ENCODE peak calls at places on chromosomes 2 and 18, in nine cellular contexts. One of them, this sample, is unnamed.

GRCh38 chr18:3062798-3063563 is 50.0 kb upstream of the LPIN2 start:
- DNase-seq in ovary: peak
- DNase-seq in cardiac muscle cell: peak
- DNase-seq in GM12864: peak
- DNase-seq in cardiac fibroblast: peak
- DNase-seq in HL-60: peak
- DNase-seq in K562: peak
- DNase-seq in mucosa of descending colon: peak
- DNase-seq in NB4: peak
- DNase-seq in this sample: peak

GRCh38 chr2:176328149-176328548 is 58.9 kb downstream of the MTX2 start:
- DNase-seq in cardiac fibroblast: no peak
- DNase-seq in mucosa of descending colon: no peak
- DNase-seq in HL-60: no peak
- DNase-seq in ovary: no peak
- DNase-seq in cardiac muscle cell: no peak
- DNase-seq in K562: no peak
- DNase-seq in GM12864: no peak
- DNase-seq in NB4: no peak
- DNase-seq in this sample: no peak

GRCh38 chr2:237696471-237696870 is 69.1 kb downstream of the LRRFIP1 start:
- DNase-seq in cardiac muscle cell: no peak
- DNase-seq in GM12864: no peak
- DNase-seq in mucosa of descending colon: no peak
- DNase-seq in K562: no peak
- DNase-seq in NB4: no peak
- DNase-seq in ovary: no peak
- DNase-seq in HL-60: no peak
- DNase-seq in cardiac fibroblast: no peak
- DNase-seq in this sample: no peak

GRCh38 chr18:77138270-77138669 is 5.7 kb upstream of the MBP start:
- DNase-seq in mucosa of descending colon: no peak
- DNase-seq in ovary: peak
- DNase-seq in cardiac fibroblast: peak
- DNase-seq in K562: no peak
- DNase-seq in HL-60: no peak
- DNase-seq in cardiac muscle cell: no peak
- DNase-seq in NB4: no peak
- DNase-seq in GM12864: no peak
- DNase-seq in this sample: peak

GRCh38 chr18:8359076-8359475 is 250.2 kb upstream of the RAB12 start:
- DNase-seq in ovary: no peak
- DNase-seq in NB4: no peak
- DNase-seq in cardiac muscle cell: no peak
- DNase-seq in cardiac fibroblast: no peak
- DNase-seq in GM12864: no peak
- DNase-seq in HL-60: no peak
- DNase-seq in mucosa of descending colon: no peak
- DNase-seq in K562: no peak
- DNase-seq in this sample: no peak

GRCh38 chr18:12066910-12067511 is 26.6 kb upstream of the ANKRD62 start:
- DNase-seq in ovary: no peak
- DNase-seq in HL-60: no peak
- DNase-seq in cardiac fibroblast: no peak
- DNase-seq in NB4: no peak
- DNase-seq in K562: no peak
- DNase-seq in cardiac muscle cell: no peak
- DNase-seq in GM12864: no peak
- DNase-seq in mucosa of descending colon: no peak
- DNase-seq in this sample: no peak

GRCh38 chr18:27921392-27921791 is 255.5 kb downstream of the CDH2 start:
- DNase-seq in cardiac muscle cell: no peak
- DNase-seq in GM12864: no peak
- DNase-seq in HL-60: no peak
- DNase-seq in cardiac fibroblast: no peak
- DNase-seq in mucosa of descending colon: no peak
- DNase-seq in ovary: no peak
- DNase-seq in NB4: no peak
- DNase-seq in K562: no peak
- DNase-seq in this sample: no peak

GRCh38 chr2:9650119-9650821 is 19.5 kb upstream of the YWHAQ start:
- DNase-seq in mucosa of descending colon: no peak
- DNase-seq in HL-60: no peak
- DNase-seq in ovary: no peak
- DNase-seq in cardiac fibroblast: no peak
- DNase-seq in NB4: no peak
- DNase-seq in GM12864: no peak
- DNase-seq in K562: no peak
- DNase-seq in cardiac muscle cell: no peak
- DNase-seq in this sample: no peak

GRCh38 chr2:158740591-158740990 is 54.5 kb upstream of the DAPL1 start:
- DNase-seq in mucosa of descending colon: no peak
- DNase-seq in cardiac muscle cell: no peak
- DNase-seq in cardiac fibroblast: peak
- DNase-seq in GM12864: no peak
- DNase-seq in K562: no peak
- DNase-seq in HL-60: no peak
- DNase-seq in ovary: no peak
- DNase-seq in NB4: no peak
- DNase-seq in this sample: peak

GRCh38 chr2:232457121-232458011 is 1.4 kb downstream of the ALPI start:
- DNase-seq in cardiac fibroblast: no peak
- DNase-seq in GM12864: no peak
- DNase-seq in cardiac muscle cell: no peak
- DNase-seq in mucosa of descending colon: peak
- DNase-seq in ovary: no peak
- DNase-seq in K562: no peak
- DNase-seq in HL-60: no peak
- DNase-seq in NB4: no peak
- DNase-seq in this sample: no peak

GRCh38 chr2:239934571-239935171 is 90.5 kb downstream of the NDUFA10 start:
- DNase-seq in cardiac fibroblast: peak
- DNase-seq in cardiac muscle cell: no peak
- DNase-seq in K562: peak
- DNase-seq in GM12864: no peak
- DNase-seq in HL-60: peak
- DNase-seq in mucosa of descending colon: peak
- DNase-seq in ovary: no peak
- DNase-seq in NB4: peak
- DNase-seq in this sample: peak

GRCh38 chr2:217451634-217452033 is 551.2 kb downstream of the TNS1 start:
- DNase-seq in mucosa of descending colon: no peak
- DNase-seq in HL-60: no peak
- DNase-seq in cardiac fibroblast: peak
- DNase-seq in K562: no peak
- DNase-seq in cardiac muscle cell: no peak
- DNase-seq in ovary: peak
- DNase-seq in GM12864: no peak
- DNase-seq in NB4: no peak
- DNase-seq in this sample: peak

GRCh38 chr18:240175-240574 is 27.7 kb downstream of the THOC1 start:
- DNase-seq in K562: no peak
- DNase-seq in GM12864: no peak
- DNase-seq in mucosa of descending colon: no peak
- DNase-seq in cardiac fibroblast: peak
- DNase-seq in NB4: no peak
- DNase-seq in HL-60: no peak
- DNase-seq in ovary: no peak
- DNase-seq in cardiac muscle cell: peak
- DNase-seq in this sample: no peak

GRCh38 chr18:42564761-42565160 is 550.7 kb downstream of the RIT2 start:
- DNase-seq in HL-60: no peak
- DNase-seq in NB4: no peak
- DNase-seq in ovary: no peak
- DNase-seq in cardiac fibroblast: no peak
- DNase-seq in mucosa of descending colon: no peak
- DNase-seq in GM12864: no peak
- DNase-seq in K562: no peak
- DNase-seq in cardiac muscle cell: no peak
- DNase-seq in this sample: no peak

GRCh38 chr18:42563995-42564394 is 551.5 kb downstream of the RIT2 start:
- DNase-seq in mucosa of descending colon: no peak
- DNase-seq in NB4: no peak
- DNase-seq in cardiac muscle cell: no peak
- DNase-seq in cardiac fibroblast: no peak
- DNase-seq in K562: no peak
- DNase-seq in ovary: no peak
- DNase-seq in HL-60: no peak
- DNase-seq in GM12864: no peak
- DNase-seq in this sample: no peak

GRCh38 chr18:42561521-42561920 is 554.0 kb downstream of the RIT2 start:
- DNase-seq in cardiac fibroblast: no peak
- DNase-seq in mucosa of descending colon: no peak
- DNase-seq in ovary: no peak
- DNase-seq in GM12864: no peak
- DNase-seq in HL-60: no peak
- DNase-seq in cardiac muscle cell: no peak
- DNase-seq in NB4: no peak
- DNase-seq in K562: no peak
- DNase-seq in this sample: no peak

GRCh38 chr18:42559292-42559691 is 556.2 kb downstream of the RIT2 start:
- DNase-seq in cardiac muscle cell: peak
- DNase-seq in HL-60: no peak
- DNase-seq in K562: no peak
- DNase-seq in ovary: no peak
- DNase-seq in cardiac fibroblast: no peak
- DNase-seq in GM12864: no peak
- DNase-seq in NB4: no peak
- DNase-seq in mucosa of descending colon: no peak
- DNase-seq in this sample: no peak
- TF ChIP-seq CTCF in cardiac muscle cell: no peak
- TF ChIP-seq CTCF in HL-60: no peak
- TF ChIP-seq CTCF in K562: no peak
- TF ChIP-seq CTCF in ovary: no peak
- TF ChIP-seq CTCF in cardiac fibroblast: no peak
- TF ChIP-seq CTCF in GM12864: no peak
- TF ChIP-seq CTCF in NB4: no peak
- TF ChIP-seq CTCF in mucosa of descending colon: no peak
- TF ChIP-seq CTCF in this sample: no peak

GRCh38 chr2:110768591-110768990 is 36.2 kb downstream of the ACOXL start:
- DNase-seq in cardiac muscle cell: no peak
- DNase-seq in NB4: no peak
- DNase-seq in HL-60: no peak
- DNase-seq in mucosa of descending colon: no peak
- DNase-seq in K562: no peak
- DNase-seq in ovary: no peak
- DNase-seq in GM12864: no peak
- DNase-seq in cardiac fibroblast: no peak
- DNase-seq in this sample: no peak

GRCh38 chr2:110772383-110772755 is 40.0 kb downstream of the ACOXL start:
- DNase-seq in mucosa of descending colon: no peak
- DNase-seq in ovary: no peak
- DNase-seq in NB4: no peak
- DNase-seq in HL-60: no peak
- DNase-seq in cardiac muscle cell: no peak
- DNase-seq in cardiac fibroblast: no peak
- DNase-seq in GM12864: no peak
- DNase-seq in K562: no peak
- DNase-seq in this sample: no peak

GRCh38 chr2:110771549-110772382 is 39.4 kb downstream of the ACOXL start:
- DNase-seq in GM12864: no peak
- DNase-seq in NB4: no peak
- DNase-seq in HL-60: no peak
- DNase-seq in cardiac muscle cell: no peak
- DNase-seq in ovary: no peak
- DNase-seq in cardiac fibroblast: no peak
- DNase-seq in mucosa of descending colon: no peak
- DNase-seq in K562: no peak
- DNase-seq in this sample: no peak

GRCh38 chr2:110770308-110770695 is 37.9 kb downstream of the ACOXL start:
- DNase-seq in GM12864: no peak
- DNase-seq in cardiac fibroblast: no peak
- DNase-seq in ovary: no peak
- DNase-seq in NB4: no peak
- DNase-seq in K562: no peak
- DNase-seq in mucosa of descending colon: no peak
- DNase-seq in cardiac muscle cell: no peak
- DNase-seq in HL-60: no peak
- DNase-seq in this sample: no peak

GRCh38 chr2:110770696-110771425 is 38.5 kb downstream of the ACOXL start:
- DNase-seq in ovary: no peak
- DNase-seq in cardiac fibroblast: peak
- DNase-seq in NB4: no peak
- DNase-seq in cardiac muscle cell: peak
- DNase-seq in HL-60: no peak
- DNase-seq in K562: no peak
- DNase-seq in mucosa of descending colon: no peak
- DNase-seq in GM12864: no peak
- DNase-seq in this sample: peak
- H3K4me3 ChIP-seq in ovary: no peak
- H3K4me3 ChIP-seq in cardiac fibroblast: peak
- H3K4me3 ChIP-seq in NB4: no peak
- H3K4me3 ChIP-seq in cardiac muscle cell: no peak
- H3K4me3 ChIP-seq in HL-60: no peak
- H3K4me3 ChIP-seq in K562: no peak
- H3K4me3 ChIP-seq in mucosa of descending colon: no peak
- H3K4me3 ChIP-seq in GM12864: no peak
- H3K4me3 ChIP-seq in this sample: peak

GRCh38 chr18:14976736-14977430 is 228.9 kb downstream of the ANKRD30B start:
- DNase-seq in mucosa of descending colon: no peak
- DNase-seq in K562: no peak
- DNase-seq in HL-60: no peak
- DNase-seq in ovary: no peak
- DNase-seq in GM12864: no peak
- DNase-seq in NB4: peak
- DNase-seq in cardiac fibroblast: no peak
- DNase-seq in cardiac muscle cell: no peak
- DNase-seq in this sample: peak
- TF ChIP-seq CTCF in mucosa of descending colon: no peak
- TF ChIP-seq CTCF in K562: no peak
- TF ChIP-seq CTCF in HL-60: no peak
- TF ChIP-seq CTCF in ovary: no peak
- TF ChIP-seq CTCF in GM12864: no peak
- TF ChIP-seq CTCF in NB4: peak
- TF ChIP-seq CTCF in cardiac fibroblast: peak
- TF ChIP-seq CTCF in cardiac muscle cell: no peak
- TF ChIP-seq CTCF in this sample: no peak

DNA sequence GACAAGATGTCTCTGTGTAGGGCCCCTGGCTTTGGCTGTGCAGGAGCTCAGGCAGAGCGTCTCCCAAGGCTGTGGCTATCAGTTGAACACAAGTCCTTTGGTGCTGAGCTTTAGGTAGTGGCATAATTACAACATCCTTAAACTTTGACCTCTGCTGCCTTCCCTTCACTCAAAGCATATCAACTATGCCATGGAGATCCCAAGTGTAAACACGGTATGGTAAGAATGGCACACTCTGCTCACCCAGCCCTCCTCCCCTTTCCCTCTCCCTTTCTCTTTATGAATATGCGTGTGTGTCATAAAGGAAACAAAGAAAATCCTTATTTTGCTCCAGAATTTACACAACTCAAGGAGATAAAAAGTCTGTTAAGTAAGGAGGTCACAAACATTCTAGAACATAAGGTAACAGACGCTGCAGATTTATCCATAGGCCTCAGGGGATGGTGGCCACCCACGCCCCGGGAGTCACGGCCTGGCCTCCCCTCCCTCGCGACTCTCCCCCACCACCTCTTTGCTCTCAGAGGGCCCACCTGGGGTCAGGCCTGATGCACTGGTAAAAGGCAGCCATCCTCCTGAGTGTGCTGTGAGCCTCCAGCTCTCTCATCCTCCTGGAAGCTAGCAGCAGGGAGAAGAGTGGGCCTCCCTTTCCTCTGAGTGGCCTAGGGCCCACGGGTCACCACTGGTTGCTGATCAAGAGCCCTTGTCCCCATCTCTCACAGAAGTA is 67.3 kb downstream of the CRACDL start:
- DNase-seq in NB4: no peak
- DNase-seq in mucosa of descending colon: peak
- DNase-seq in GM12864: no peak
- DNase-seq in ovary: no peak
- DNase-seq in cardiac muscle cell: no peak
- DNase-seq in cardiac fibroblast: no peak
- DNase-seq in HL-60: no peak
- DNase-seq in K562: no peak
- DNase-seq in this sample: peak
- H3K4me3 ChIP-seq in NB4: no peak
- H3K4me3 ChIP-seq in mucosa of descending colon: no peak
- H3K4me3 ChIP-seq in GM12864: no peak
- H3K4me3 ChIP-seq in ovary: no peak
- H3K4me3 ChIP-seq in cardiac muscle cell: no peak
- H3K4me3 ChIP-seq in cardiac fibroblast: no peak
- H3K4me3 ChIP-seq in HL-60: no peak
- H3K4me3 ChIP-seq in K562: no peak
- H3K4me3 ChIP-seq in this sample: no peak

This sample was measured in foreskin fibroblast.